ENCODE peak calls at places on chromosome 11, in ten cellular contexts. E is transverse colon, K is H4, F is NCI-H446, O is EL, V is sciatic nerve, D is AG09309, Z is GM10248, X is AG08396, T is sigmoid colon. N is an unnamed sample.

GRCh38 chr11:102589047-102589459 is 36.1 kb downstream of the MMP20 start:
- DNase-seq in E (no peak), K (no peak), F (no peak), O (no peak), V (no peak), D (no peak), Z (no peak), X (no peak), T (no peak), N (no peak)

GRCh38 chr11:114125959-114126358 is 66.4 kb downstream of the ZBTB16 start:
- DNase-seq in E (no peak), K (no peak), F (no peak), O (no peak), V (no peak), D (no peak), Z (no peak), X (no peak), T (peak; percentile 64), N (no peak)

GRCh38 chr11:130580372-130580771 is 131.9 kb downstream of the ADAMTS15 start:
- DNase-seq in E (no peak), K (peak; percentile 63), F (peak; percentile 18), O (peak; percentile 87), V (no peak), D (peak; percentile 44), Z (no peak), X (peak; percentile 33), T (no peak), N (no peak)

GRCh38 chr11:70680781-70681281 is 282.5 kb downstream of the CTTN start:
- DNase-seq in E (no peak), K (no peak), F (no peak), O (no peak), V (no peak), D (no peak), Z (no peak), X (no peak), T (no peak), N (no peak)

GRCh38 chr11:118214210-118214914 is 10.4 kb downstream of the JAML start:
- DNase-seq in E (no peak), K (no peak), F (no peak), O (no peak), V (no peak), D (no peak), Z (no peak), X (no peak), T (no peak), N (no peak)

GRCh38 chr11:120137611-120138521 is at the start of gene TRIM29:
- DNase-seq in E (peak; percentile 49), K (no peak), F (no peak), O (no peak), V (peak; percentile 56), D (no peak), Z (no peak), X (no peak), T (peak; percentile 48), N (peak; percentile 79)

GRCh38 chr11:81432333-81432732 is 1301.3 kb downstream of the FAM181B start:
- DNase-seq in E (no peak), K (no peak), F (no peak), O (no peak), V (no peak), D (no peak), Z (no peak), X (no peak), T (no peak), N (no peak)

GRCh38 chr11:113023228-113023627 is 62.0 kb downstream of the NCAM1 start:
- DNase-seq in E (no peak), K (no peak), F (peak; percentile 33), O (no peak), V (no peak), D (no peak), Z (no peak), X (no peak), T (no peak), N (no peak)

GRCh38 chr11:77542296-77542695 is 47.5 kb upstream of the AQP11 start:
- DNase-seq in E (no peak), K (no peak), F (no peak), O (peak; percentile 37), V (no peak), D (no peak), Z (no peak), X (peak; percentile 47), T (no peak), N (no peak)

GRCh38 chr11:115184901-115185300 is 319.3 kb downstream of the CADM1 start:
- DNase-seq in E (no peak), K (no peak), F (no peak), O (no peak), V (no peak), D (no peak), Z (no peak), X (no peak), T (no peak), N (no peak)

GRCh38 chr11:12285811-12286222 is 91.6 kb upstream of the PARVA start:
- DNase-seq in E (no peak), K (no peak), F (no peak), O (peak; percentile 38), V (no peak), D (no peak), Z (no peak), X (peak; percentile 0), T (no peak), N (no peak)

GRCh38 chr11:62439785-62440602 is 21.2 kb downstream of the SCGB1A1 start:
- DNase-seq in E (no peak), K (no peak), F (no peak), O (peak; percentile 80), V (peak; percentile 75), D (no peak), Z (no peak), X (peak; percentile 46), T (peak; percentile 87), N (no peak)

GRCh38 chr11:76835928-76836612 is 24.6 kb upstream of the ACER3 start:
- DNase-seq in E (peak; percentile 77), K (peak; percentile 93), F (peak; percentile 99), O (peak; percentile 62), V (no peak), D (peak; percentile 76), Z (no peak), X (peak; percentile 65), T (no peak), N (no peak)

GRCh38 chr11:88555018-88555828 is 217.7 kb upstream of the CTSC start:
- DNase-seq in E (no peak), K (peak; percentile 97), F (no peak), O (peak; percentile 99), V (no peak), D (peak; percentile 100), Z (no peak), X (peak; percentile 56), T (no peak), N (no peak)

GRCh38 chr11:2927851-2928604 is 1.2 kb downstream of the PHLDA2 start:
- DNase-seq in E (peak; percentile 64), K (peak; percentile 55), F (no peak), O (peak; percentile 59), V (no peak), D (no peak), Z (no peak), X (peak; percentile 73), T (no peak), N (no peak)

GRCh38 chr11:11598243-11598642 is 23.6 kb downstream of the GALNT18 start:
- DNase-seq in E (no peak), K (no peak), F (no peak), O (no peak), V (no peak), D (no peak), Z (no peak), X (no peak), T (no peak), N (no peak)

GRCh38 chr11:27216268-27217149 is 146.5 kb downstream of the CCDC34 start:
- DNase-seq in E (peak; percentile 33), K (peak; percentile 92), F (peak; percentile 96), O (peak; percentile 26), V (no peak), D (no peak), Z (no peak), X (peak; percentile 40), T (peak; percentile 86), N (no peak)

GRCh38 chr11:17013548-17014320 is 480 bp downstream of the PLEKHA7 start:
- DNase-seq in E (peak; percentile 56), K (no peak), F (no peak), O (no peak), V (peak; percentile 60), D (no peak), Z (peak; percentile 35), X (no peak), T (peak; percentile 62), N (no peak)